ENCODE peak calls at places on chromosomes 11 and 22, in nine cellular contexts. One of them, this sample, is unnamed.

GRCh38 chr11:117843666-117844484 is 19.3 kb upstream of the FXYD2 start:
- ATAC-seq in naive B cell: peak
- ATAC-seq in activated CD4-positive, alpha-beta T cell treated with anti-CD3 and anti-CD28 coated beads for 36 hours: peak
- ATAC-seq in aorta: peak
- ATAC-seq in activated T-cell treated with anti-CD3 and anti-CD28 coated beads, Interleukin-2, amount 50 U/mL, for 4 hours: peak
- ATAC-seq in activated naive CD8-positive, alpha-beta T cell treated with anti-CD3 and anti-CD28 coated beads, Interleukin-2, amount 10 ng/mL, durations not matched to agents 7 days and 5 days: peak
- ATAC-seq in activated T-helper 17 cell treated with anti-CD3 and anti-CD28 coated beads, Interleukin-2, amount 50 U/mL, for 72 hours: peak
- ATAC-seq in IMR-90: peak
- ATAC-seq in HepG2: peak
- ATAC-seq in this sample: peak

GRCh38 chr22:38715176-38715764 is 9.5 kb downstream of the GTPBP1 start:
- ATAC-seq in activated naive CD8-positive, alpha-beta T cell treated with anti-CD3 and anti-CD28 coated beads, Interleukin-2, amount 10 ng/mL, durations not matched to agents 7 days and 5 days: no peak
- ATAC-seq in activated T-cell treated with anti-CD3 and anti-CD28 coated beads, Interleukin-2, amount 50 U/mL, for 4 hours: no peak
- ATAC-seq in activated T-helper 17 cell treated with anti-CD3 and anti-CD28 coated beads, Interleukin-2, amount 50 U/mL, for 72 hours: no peak
- ATAC-seq in HepG2: no peak
- ATAC-seq in aorta: no peak
- ATAC-seq in activated CD4-positive, alpha-beta T cell treated with anti-CD3 and anti-CD28 coated beads for 36 hours: no peak
- ATAC-seq in IMR-90: no peak
- ATAC-seq in naive B cell: no peak
- ATAC-seq in this sample: no peak

GRCh38 chr22:38732251-38732815 is 23.5 kb downstream of the SUN2 start:
- ATAC-seq in IMR-90: no peak
- ATAC-seq in activated T-helper 17 cell treated with anti-CD3 and anti-CD28 coated beads, Interleukin-2, amount 50 U/mL, for 72 hours: peak
- ATAC-seq in activated naive CD8-positive, alpha-beta T cell treated with anti-CD3 and anti-CD28 coated beads, Interleukin-2, amount 10 ng/mL, durations not matched to agents 7 days and 5 days: no peak
- ATAC-seq in aorta: peak
- ATAC-seq in activated CD4-positive, alpha-beta T cell treated with anti-CD3 and anti-CD28 coated beads for 36 hours: no peak
- ATAC-seq in HepG2: no peak
- ATAC-seq in activated T-cell treated with anti-CD3 and anti-CD28 coated beads, Interleukin-2, amount 50 U/mL, for 4 hours: no peak
- ATAC-seq in naive B cell: no peak
- ATAC-seq in this sample: no peak

GRCh38 chr22:39439170-39439569 is 17.6 kb upstream of the MGAT3 start:
- ATAC-seq in activated naive CD8-positive, alpha-beta T cell treated with anti-CD3 and anti-CD28 coated beads, Interleukin-2, amount 10 ng/mL, durations not matched to agents 7 days and 5 days: no peak
- ATAC-seq in naive B cell: no peak
- ATAC-seq in activated T-helper 17 cell treated with anti-CD3 and anti-CD28 coated beads, Interleukin-2, amount 50 U/mL, for 72 hours: peak
- ATAC-seq in HepG2: no peak
- ATAC-seq in IMR-90: peak
- ATAC-seq in activated CD4-positive, alpha-beta T cell treated with anti-CD3 and anti-CD28 coated beads for 36 hours: no peak
- ATAC-seq in aorta: no peak
- ATAC-seq in activated T-cell treated with anti-CD3 and anti-CD28 coated beads, Interleukin-2, amount 50 U/mL, for 4 hours: no peak
- ATAC-seq in this sample: no peak

GRCh38 chr11:80048513-80048912 is 607.7 kb upstream of the TENM4 start:
- ATAC-seq in activated CD4-positive, alpha-beta T cell treated with anti-CD3 and anti-CD28 coated beads for 36 hours: no peak
- ATAC-seq in aorta: no peak
- ATAC-seq in IMR-90: no peak
- ATAC-seq in activated T-helper 17 cell treated with anti-CD3 and anti-CD28 coated beads, Interleukin-2, amount 50 U/mL, for 72 hours: no peak
- ATAC-seq in HepG2: no peak
- ATAC-seq in naive B cell: no peak
- ATAC-seq in activated T-cell treated with anti-CD3 and anti-CD28 coated beads, Interleukin-2, amount 50 U/mL, for 4 hours: no peak
- ATAC-seq in activated naive CD8-positive, alpha-beta T cell treated with anti-CD3 and anti-CD28 coated beads, Interleukin-2, amount 10 ng/mL, durations not matched to agents 7 days and 5 days: no peak
- ATAC-seq in this sample: no peak

GRCh38 chr11:68340784-68341556 is 28.6 kb downstream of the LRP5 start:
- ATAC-seq in activated CD4-positive, alpha-beta T cell treated with anti-CD3 and anti-CD28 coated beads for 36 hours: peak
- ATAC-seq in activated T-helper 17 cell treated with anti-CD3 and anti-CD28 coated beads, Interleukin-2, amount 50 U/mL, for 72 hours: peak
- ATAC-seq in activated T-cell treated with anti-CD3 and anti-CD28 coated beads, Interleukin-2, amount 50 U/mL, for 4 hours: peak
- ATAC-seq in HepG2: no peak
- ATAC-seq in IMR-90: no peak
- ATAC-seq in naive B cell: no peak
- ATAC-seq in aorta: peak
- ATAC-seq in activated naive CD8-positive, alpha-beta T cell treated with anti-CD3 and anti-CD28 coated beads, Interleukin-2, amount 10 ng/mL, durations not matched to agents 7 days and 5 days: peak
- ATAC-seq in this sample: no peak

GRCh38 chr22:24427500-24428164 is at the start of gene ADORA2A:
- ATAC-seq in aorta: no peak
- ATAC-seq in HepG2: no peak
- ATAC-seq in activated CD4-positive, alpha-beta T cell treated with anti-CD3 and anti-CD28 coated beads for 36 hours: peak
- ATAC-seq in naive B cell: peak
- ATAC-seq in activated naive CD8-positive, alpha-beta T cell treated with anti-CD3 and anti-CD28 coated beads, Interleukin-2, amount 10 ng/mL, durations not matched to agents 7 days and 5 days: peak
- ATAC-seq in activated T-helper 17 cell treated with anti-CD3 and anti-CD28 coated beads, Interleukin-2, amount 50 U/mL, for 72 hours: peak
- ATAC-seq in IMR-90: no peak
- ATAC-seq in activated T-cell treated with anti-CD3 and anti-CD28 coated beads, Interleukin-2, amount 50 U/mL, for 4 hours: peak
- ATAC-seq in this sample: peak

GRCh38 chr11:119702261-119702591 is 26.8 kb downstream of the NECTIN1 start:
- ATAC-seq in IMR-90: peak
- ATAC-seq in activated naive CD8-positive, alpha-beta T cell treated with anti-CD3 and anti-CD28 coated beads, Interleukin-2, amount 10 ng/mL, durations not matched to agents 7 days and 5 days: no peak
- ATAC-seq in HepG2: no peak
- ATAC-seq in aorta: no peak
- ATAC-seq in activated T-helper 17 cell treated with anti-CD3 and anti-CD28 coated beads, Interleukin-2, amount 50 U/mL, for 72 hours: no peak
- ATAC-seq in activated T-cell treated with anti-CD3 and anti-CD28 coated beads, Interleukin-2, amount 50 U/mL, for 4 hours: no peak
- ATAC-seq in activated CD4-positive, alpha-beta T cell treated with anti-CD3 and anti-CD28 coated beads for 36 hours: no peak
- ATAC-seq in naive B cell: no peak
- ATAC-seq in this sample: no peak

GRCh38 chr22:38025514-38025913 is 31.7 kb upstream of the PICK1 start:
- ATAC-seq in activated T-cell treated with anti-CD3 and anti-CD28 coated beads, Interleukin-2, amount 50 U/mL, for 4 hours: no peak
- ATAC-seq in aorta: no peak
- ATAC-seq in HepG2: no peak
- ATAC-seq in activated T-helper 17 cell treated with anti-CD3 and anti-CD28 coated beads, Interleukin-2, amount 50 U/mL, for 72 hours: no peak
- ATAC-seq in activated naive CD8-positive, alpha-beta T cell treated with anti-CD3 and anti-CD28 coated beads, Interleukin-2, amount 10 ng/mL, durations not matched to agents 7 days and 5 days: no peak
- ATAC-seq in naive B cell: no peak
- ATAC-seq in activated CD4-positive, alpha-beta T cell treated with anti-CD3 and anti-CD28 coated beads for 36 hours: no peak
- ATAC-seq in IMR-90: no peak
- ATAC-seq in this sample: no peak

GRCh38 chr11:34162507-34162848 is 57.0 kb downstream of the NAT10 start:
- ATAC-seq in activated T-cell treated with anti-CD3 and anti-CD28 coated beads, Interleukin-2, amount 50 U/mL, for 4 hours: no peak
- ATAC-seq in aorta: no peak
- ATAC-seq in activated CD4-positive, alpha-beta T cell treated with anti-CD3 and anti-CD28 coated beads for 36 hours: no peak
- ATAC-seq in naive B cell: no peak
- ATAC-seq in activated naive CD8-positive, alpha-beta T cell treated with anti-CD3 and anti-CD28 coated beads, Interleukin-2, amount 10 ng/mL, durations not matched to agents 7 days and 5 days: no peak
- ATAC-seq in HepG2: no peak
- ATAC-seq in activated T-helper 17 cell treated with anti-CD3 and anti-CD28 coated beads, Interleukin-2, amount 50 U/mL, for 72 hours: no peak
- ATAC-seq in IMR-90: no peak
- ATAC-seq in this sample: no peak

GRCh38 chr11:116835042-116835772 is 2.2 kb downstream of the APOA1 start:
- ATAC-seq in naive B cell: peak
- ATAC-seq in HepG2: no peak
- ATAC-seq in activated CD4-positive, alpha-beta T cell treated with anti-CD3 and anti-CD28 coated beads for 36 hours: peak
- ATAC-seq in activated T-helper 17 cell treated with anti-CD3 and anti-CD28 coated beads, Interleukin-2, amount 50 U/mL, for 72 hours: peak
- ATAC-seq in activated T-cell treated with anti-CD3 and anti-CD28 coated beads, Interleukin-2, amount 50 U/mL, for 4 hours: no peak
- ATAC-seq in activated naive CD8-positive, alpha-beta T cell treated with anti-CD3 and anti-CD28 coated beads, Interleukin-2, amount 10 ng/mL, durations not matched to agents 7 days and 5 days: peak
- ATAC-seq in aorta: no peak
- ATAC-seq in IMR-90: no peak
- ATAC-seq in this sample: peak